ENCODE peak calls at places on chromosomes 12 and 14, in ten cellular contexts. Q is stimulated activated CD8-positive, alpha-beta memory T cell treated with anti-CD3 and anti-CD28 coated beads, Interleukin-4, amount 100 ng/mL, for 48 hours; I is T-helper 1 cell; R is cardiac fibroblast; X is AG08396; F is anterior cingulate cortex; V is HCT116; T is GM12891; D is astrocyte of the spinal cord; Y is osteoblast. N is an unnamed sample.

GRCh38 chr12:49487605-49488004 is 51.2 kb upstream of the KCNH3 start:
- DNase-seq in X (no peak), Q (no peak), Y (no peak), I (no peak), R (no peak), V (no peak), T (no peak), D (no peak), F (no peak), N (no peak)

GRCh38 chr14:100692859-100693558 is 33.7 kb upstream of the DLK1 start:
- DNase-seq in D (peak), Q (no peak), R (peak), I (no peak), V (peak), F (no peak), X (peak), Y (peak), T (no peak), N (no peak)

GRCh38 chr12:728781-729180 is 23.6 kb upstream of the WNK1 start:
- DNase-seq in Y (no peak), Q (no peak), F (no peak), X (no peak), I (no peak), V (no peak), D (no peak), R (no peak), T (no peak), N (no peak)

GRCh38 chr12:571795-572531 is 91.3 kb downstream of the NINJ2 start:
- DNase-seq in R (peak), D (no peak), F (no peak), Y (peak), T (no peak), V (peak), Q (peak), X (no peak), I (no peak), N (no peak)

GRCh38 chr12:46895726-46896125 is 69.9 kb upstream of the SLC38A4 start:
- DNase-seq in Y (no peak), R (no peak), X (no peak), V (no peak), Q (no peak), D (no peak), I (no peak), T (no peak), F (no peak), N (no peak)

GRCh38 chr12:76240281-76240680 is 107.9 kb downstream of the BBS10 start:
- DNase-seq in I (no peak), R (no peak), F (no peak), X (no peak), Y (no peak), D (no peak), T (no peak), Q (no peak), V (no peak), N (no peak)

GRCh38 chr14:22882529-22883190 is 362 bp upstream of the REM2 start:
- DNase-seq in X (peak), Y (peak), D (peak), Q (no peak), T (no peak), I (peak), F (no peak), R (peak), V (peak), N (peak)

GRCh38 chr14:21428930-21429329 is 27.0 kb downstream of the CHD8 start:
- DNase-seq in T (no peak), I (no peak), V (no peak), Q (no peak), R (no peak), Y (no peak), D (peak), X (no peak), F (no peak), N (no peak)

GRCh38 chr12:18753481-18754117 is 15.7 kb downstream of the CAPZA3 start:
- DNase-seq in D (peak), Q (no peak), Y (no peak), X (peak), V (no peak), F (no peak), R (no peak), T (no peak), I (no peak), N (no peak)

GRCh38 chr14:24181251-24182077 is 7.2 kb downstream of the IPO4 start:
- DNase-seq in Q (no peak), R (no peak), I (no peak), Y (peak), T (no peak), D (no peak), V (no peak), X (no peak), F (no peak), N (no peak)

GRCh38 chr12:124553862-124554428 is 13.5 kb downstream of the NCOR2 start:
- DNase-seq in Y (peak), X (no peak), V (no peak), R (no peak), Q (no peak), I (no peak), T (no peak), D (no peak), F (no peak), N (no peak)

GRCh38 chr12:131167334-131167733 is 213.6 kb downstream of the ADGRD1 start:
- DNase-seq in Q (no peak), V (no peak), F (no peak), I (no peak), T (no peak), D (no peak), X (no peak), R (no peak), Y (no peak), N (no peak)

GRCh38 chr14:69685716-69686115 is 74.3 kb downstream of the SUSD6 start:
- DNase-seq in F (no peak), V (no peak), D (peak), Q (peak), I (no peak), Y (peak), T (no peak), X (peak), R (peak), N (no peak)

GRCh38 chr14:76085358-76085757 is 66.4 kb upstream of the GPATCH2L start:
- DNase-seq in T (no peak), V (no peak), I (no peak), F (no peak), X (no peak), D (no peak), R (no peak), Q (no peak), Y (no peak), N (no peak)

N was measured in HuH-7.5.